ENCODE peak calls at places on chromosomes 7 and 10, in nine cellular contexts. R is transverse colon, S is GM12892, J is SK-N-SH, M is prostate gland, X is H1, Y is Panc1, B is GM23338, Z is sigmoid colon. V is an unnamed sample.

GRCh38 chr10:45000138-45000763 is 472 bp upstream of the ZNF22 start:
- DNase-seq in S (no peak), M (no peak), J (no peak), B (peak), X (no peak), Y (no peak), R (peak), Z (peak), V (no peak)

GRCh38 chr10:112124859-112125258 is 58.7 kb downstream of the GPAM start:
- DNase-seq in Z (no peak), B (no peak), M (no peak), J (no peak), Y (no peak), X (no peak), S (no peak), R (no peak), V (no peak)

GRCh38 chr7:7505936-7506335 is 29.7 kb downstream of the COL28A1 start:
- DNase-seq in B (no peak), M (no peak), Z (no peak), R (no peak), X (no peak), J (no peak), S (no peak), Y (no peak), V (no peak)

GRCh38 chr10:27620425-27621397 is 116.6 kb downstream of the RAB18 start:
- DNase-seq in Y (no peak), J (no peak), X (no peak), R (no peak), S (no peak), B (no peak), M (no peak), Z (peak), V (no peak)

GRCh38 chr7:112414855-112415490 is 35.3 kb upstream of the IFRD1 start:
- DNase-seq in R (no peak), J (peak), Z (no peak), B (peak), Y (no peak), S (no peak), X (no peak), M (no peak), V (no peak)

GRCh38 chr7:74379938-74380337 is 73.8 kb upstream of the GTF2IRD1 start:
- DNase-seq in S (no peak), Y (no peak), X (no peak), J (peak), Z (peak), B (no peak), M (peak), R (no peak), V (no peak)

GRCh38 chr10:14705548-14706234 is 69.0 kb downstream of the FAM107B start:
- DNase-seq in B (peak), R (no peak), M (no peak), X (no peak), J (no peak), S (no peak), Z (no peak), Y (no peak), V (no peak)

GRCh38 chr10:43691503-43691902 is 42.8 kb upstream of the ZNF32 start:
- DNase-seq in M (no peak), Z (no peak), B (no peak), X (no peak), J (no peak), Y (no peak), S (no peak), R (no peak), V (no peak)

GRCh38 chr10:100780324-100780723 is 34.9 kb downstream of the PAX2 start:
- DNase-seq in X (no peak), Y (no peak), R (no peak), S (no peak), M (peak), Z (peak), J (no peak), B (no peak), V (no peak)

GRCh38 chr7:99625961-99626360 is 9.2 kb downstream of the ZSCAN25 start:
- DNase-seq in S (no peak), Y (no peak), M (no peak), B (no peak), Z (no peak), X (no peak), J (no peak), R (no peak), V (no peak)

GRCh38 chr7:99623702-99624447 is 7.1 kb downstream of the ZSCAN25 start:
- DNase-seq in Y (no peak), X (no peak), R (no peak), J (no peak), B (no peak), Z (no peak), S (no peak), M (no peak), V (no peak)

GRCh38 chr7:99625321-99625720 is 8.6 kb downstream of the ZSCAN25 start:
- DNase-seq in R (no peak), M (no peak), B (no peak), J (no peak), X (no peak), Y (no peak), Z (no peak), S (no peak), V (no peak)

GRCh38 chr7:99623091-99623693 is 6.4 kb downstream of the ZSCAN25 start:
- DNase-seq in Y (no peak), B (no peak), J (no peak), X (no peak), S (no peak), M (peak), R (no peak), Z (no peak), V (no peak)

DNA sequence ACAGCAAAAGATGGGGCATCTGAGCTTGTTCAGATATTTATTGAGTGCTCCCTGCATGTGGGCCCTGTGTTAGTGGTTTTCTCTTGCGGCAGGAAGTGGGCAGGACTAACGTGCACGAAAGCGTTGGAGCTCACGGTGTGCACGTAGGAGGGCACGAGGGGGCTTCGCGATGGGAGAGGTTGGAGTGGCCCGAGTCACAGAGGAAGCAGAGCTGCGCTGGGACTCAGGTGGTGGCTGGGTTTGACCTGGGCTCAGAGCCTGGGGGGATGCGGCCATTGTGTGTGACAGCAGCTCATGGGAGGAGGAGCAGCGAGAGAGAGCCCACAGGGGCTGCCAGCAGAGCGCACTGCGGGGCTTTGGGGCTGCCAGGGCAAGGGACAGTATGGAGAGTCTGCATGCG is 7.7 kb downstream of the ZSCAN25 start:
- DNase-seq in M (no peak), Y (no peak), X (no peak), B (no peak), R (peak), S (no peak), Z (no peak), J (no peak), V (no peak)
- TF ChIP-seq POLR2AphosphoS5 in M (no peak), Y (no peak), X (no peak), B (no peak), R (no peak), S (no peak), Z (no peak), J (no peak), V (no peak)

GRCh38 chr10:124676416-124677062 is 67.6 kb downstream of the FAM53B start:
- DNase-seq in B (no peak), Y (no peak), R (no peak), Z (no peak), J (no peak), S (no peak), M (no peak), X (no peak), V (no peak)
- TF ChIP-seq POLR2AphosphoS5 in B (no peak), Y (no peak), R (no peak), Z (no peak), J (no peak), S (no peak), M (no peak), X (no peak), V (no peak)

GRCh38 chr10:104337527-104337984 is 709 bp downstream of the ITPRIP start:
- DNase-seq in J (no peak), X (no peak), S (no peak), B (peak), Z (no peak), M (no peak), R (peak), Y (no peak), V (no peak)

GRCh38 chr10:104339469-104340098 is 1.3 kb upstream of the ITPRIP start:
- DNase-seq in X (no peak), B (no peak), Z (peak), S (no peak), Y (no peak), R (peak), M (peak), J (no peak), V (no peak)

GRCh38 chr10:104337985-104338735 is at the start of gene ITPRIP:
- DNase-seq in Z (peak), R (peak), M (peak), S (peak), Y (no peak), J (peak), X (no peak), B (peak), V (peak)

GRCh38 chr10:104340692-104341091 is 2.4 kb upstream of the ITPRIP start:
- DNase-seq in X (no peak), J (no peak), B (peak), M (no peak), Y (no peak), S (no peak), Z (no peak), R (no peak), V (no peak)

DNA sequence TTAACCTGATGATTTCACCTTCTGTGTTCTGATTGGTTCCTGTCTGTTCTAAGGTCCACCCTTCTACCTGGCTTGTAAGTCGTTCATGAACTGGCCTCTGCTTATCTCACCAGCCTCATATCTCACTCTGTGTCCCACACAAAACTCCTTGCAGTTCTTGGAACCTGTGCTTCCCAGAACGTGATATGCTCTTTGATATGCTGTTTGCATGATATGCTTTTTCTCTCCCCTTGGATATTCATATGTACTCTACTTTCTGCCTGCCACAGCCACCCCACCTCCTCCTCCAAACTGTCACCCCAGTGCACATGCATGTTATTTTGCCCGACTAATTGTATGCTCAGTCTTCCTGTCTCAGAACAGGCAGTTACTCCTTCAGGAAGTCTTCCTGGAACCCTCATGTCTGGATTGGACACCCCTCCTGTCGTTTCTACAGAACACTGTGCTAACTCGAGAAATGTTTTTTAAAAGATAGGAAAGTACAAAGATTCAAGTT is 1.9 kb upstream of the ITPRIP start:
- DNase-seq in S (no peak), Z (no peak), B (no peak), Y (no peak), J (no peak), X (no peak), M (no peak), R (no peak), V (no peak)
- TF ChIP-seq POLR2AphosphoS5 in S (no peak), Z (no peak), B (no peak), Y (no peak), J (no peak), X (no peak), M (peak), R (no peak), V (no peak)

DNA sequence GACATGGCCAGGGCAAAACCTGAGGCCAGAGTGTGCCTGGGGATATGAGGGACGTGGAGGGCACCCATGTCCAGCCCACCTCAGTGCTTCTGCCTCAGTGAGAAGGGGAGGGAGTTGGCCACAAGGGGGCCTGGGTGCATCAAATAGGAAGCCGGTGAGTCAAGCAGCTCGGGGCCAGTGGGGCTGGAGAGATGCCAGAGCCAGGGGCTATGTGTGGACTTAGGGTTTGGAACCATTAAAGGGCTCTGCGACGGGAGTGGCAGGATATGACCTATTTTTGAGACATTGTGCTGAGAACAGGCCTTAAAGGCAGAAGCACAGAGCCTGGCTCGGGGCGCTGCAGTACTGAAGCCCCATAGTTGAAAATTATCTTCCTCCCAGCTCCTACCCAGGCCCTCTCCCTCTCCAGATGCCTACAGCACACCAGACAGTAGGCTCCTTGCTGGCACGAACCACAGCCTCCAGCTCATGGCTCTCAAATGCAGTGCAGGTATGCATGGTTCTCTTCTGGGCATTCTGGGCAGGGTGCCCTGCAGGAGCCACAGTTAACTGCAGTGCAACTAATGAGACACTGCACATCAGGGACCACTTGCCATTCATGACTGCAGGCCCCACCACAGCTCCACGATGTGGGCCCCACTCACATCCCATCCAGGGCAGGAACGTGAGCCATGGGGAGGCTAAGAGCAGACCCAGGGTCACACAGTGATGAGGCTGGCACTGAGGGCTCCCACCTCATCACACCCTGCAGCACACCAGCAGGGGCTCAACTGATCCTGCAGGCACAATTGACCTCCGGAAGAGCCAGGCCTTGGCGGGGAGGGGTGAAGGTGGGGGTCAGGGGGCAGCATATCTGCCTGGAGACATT is 7.2 kb upstream of the PGAM2 start:
- DNase-seq in B (peak), X (peak), R (peak), S (no peak), Y (no peak), M (peak), J (peak), Z (peak), V (peak)
- TF ChIP-seq POLR2AphosphoS5 in B (no peak), X (no peak), R (no peak), S (peak), Y (peak), M (peak), J (no peak), Z (peak), V (peak)

GRCh38 chr7:55533050-55533728 is 39.1 kb downstream of the VOPP1 start:
- DNase-seq in M (no peak), S (peak), R (peak), Y (no peak), B (no peak), X (no peak), Z (no peak), J (no peak), V (peak)
- TF ChIP-seq POLR2AphosphoS5 in M (no peak), S (no peak), R (peak), Y (no peak), B (no peak), X (no peak), Z (peak), J (no peak), V (peak)